ENCODE peak calls at places on chromosome 6, in nine cellular contexts. A is spleen, C is lower lobe of right lung, H is tibial artery, R is bronchial epithelial cell, S is choroid plexus epithelial cell, P is ovary, N is IMR-90, W is activated B cell treated with CpG ODN at 0.5 μM for 24 hours. Z is an unnamed sample.
A peak's percentile ranks its signal among the peaks of the same experiment; 100 is the strongest.

GRCh38 chr6:110523461-110524021 is 47.1 kb upstream of the SLC22A16 start:
- DNase-seq in A (no peak), C (no peak), H (no peak), R (peak; percentile 41), S (no peak), P (no peak), N (no peak), W (no peak), Z (no peak)

GRCh38 chr6:168365422-168366165 is 46.0 kb upstream of the DACT2 start:
- DNase-seq in A (peak; percentile 51), C (no peak), H (no peak), R (no peak), S (no peak), P (peak; percentile 29), N (no peak), W (no peak), Z (no peak)

GRCh38 chr6:161010418-161010817 is 18.8 kb downstream of the MAP3K4 start:
- DNase-seq in A (no peak), C (no peak), H (no peak), R (peak; percentile 92), S (peak; percentile 54), P (no peak), N (peak; percentile 89), W (no peak), Z (no peak)

GRCh38 chr6:168099201-168100010 is 20.4 kb upstream of the FRMD1 start:
- DNase-seq in A (peak; percentile 72), C (peak; percentile 20), H (no peak), R (no peak), S (no peak), P (peak; percentile 5), N (no peak), W (no peak), Z (no peak)

GRCh38 chr6:37491161-37491829 is 8.4 kb downstream of the CCDC167 start:
- DNase-seq in A (no peak), C (peak; percentile 43), H (no peak), R (no peak), S (no peak), P (no peak), N (no peak), W (no peak), Z (no peak)

GRCh38 chr6:139534472-139535115 is 160.1 kb upstream of the CITED2 start:
- DNase-seq in A (no peak), C (no peak), H (no peak), R (no peak), S (no peak), P (no peak), N (no peak), W (no peak), Z (no peak)

GRCh38 chr6:79756496-79756895 is 125.4 kb downstream of the SH3BGRL2 start:
- DNase-seq in A (no peak), C (no peak), H (no peak), R (no peak), S (no peak), P (no peak), N (no peak), W (no peak), Z (no peak)

GRCh38 chr6:66103954-66104353 is 396.9 kb upstream of the EYS start:
- DNase-seq in A (no peak), C (no peak), H (no peak), R (no peak), S (peak; percentile 2), P (no peak), N (peak; percentile 0), W (no peak), Z (no peak)

GRCh38 chr6:143078468-143079324 is 18.0 kb downstream of the AIG1 start:
- DNase-seq in A (no peak), C (no peak), H (no peak), R (no peak), S (peak; percentile 12), P (no peak), N (no peak), W (no peak), Z (no peak)

GRCh38 chr6:159595173-159595572 is 97.9 kb downstream of the SOD2 start:
- DNase-seq in A (no peak), C (no peak), H (no peak), R (peak; percentile 87), S (peak; percentile 55), P (no peak), N (peak; percentile 63), W (no peak), Z (no peak)

GRCh38 chr6:11413728-11414127 is 123.8 kb upstream of the TMEM170B start:
- DNase-seq in A (no peak), C (no peak), H (no peak), R (peak; percentile 87), S (peak; percentile 79), P (no peak), N (peak; percentile 55), W (no peak), Z (peak; percentile 78)

GRCh38 chr6:14117158-14118090 is at the start of gene CD83:
- DNase-seq in A (peak; percentile 96), C (peak; percentile 89), H (peak; percentile 38), R (no peak), S (peak; percentile 42), P (peak; percentile 61), N (peak; percentile 45), W (peak; percentile 91), Z (peak; percentile 26)
- TF ChIP-seq CTCF in A (no peak), C (peak; percentile 13), H (no peak), R (peak; percentile 30), S (peak; percentile 14), P (no peak), N (no peak), W (no peak), Z (peak; percentile 43)

GRCh38 chr6:41371461-41371991 is 36.1 kb downstream of the NCR2 start:
- DNase-seq in A (peak; percentile 73), C (no peak), H (peak; percentile 34), R (no peak), S (peak; percentile 73), P (peak; percentile 50), N (peak; percentile 42), W (peak; percentile 31), Z (peak; percentile 11)
- TF ChIP-seq CTCF in A (peak; percentile 18), C (peak; percentile 17), H (peak; percentile 17), R (no peak), S (peak; percentile 66), P (no peak), N (peak; percentile 35), W (no peak), Z (no peak)

DNA sequence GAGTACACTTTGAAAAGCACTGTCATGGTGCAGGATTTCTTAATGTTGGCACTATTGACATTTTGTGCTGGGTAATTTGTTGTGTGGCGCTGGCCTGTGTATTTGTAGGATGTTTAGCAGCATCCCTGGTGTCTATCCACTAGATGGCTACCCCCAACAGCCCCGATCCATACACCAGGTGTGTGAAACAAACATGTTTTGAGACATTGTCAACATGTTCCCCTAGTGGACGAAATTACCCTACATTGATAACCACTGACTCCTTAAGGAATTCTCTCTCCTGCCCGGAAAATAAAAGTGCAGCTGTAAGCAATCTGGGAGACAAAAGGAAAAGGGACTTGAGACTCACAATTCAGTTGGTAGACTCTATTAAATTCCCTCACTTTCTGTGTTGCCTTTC is 52.6 kb upstream of the TMEM200A start:
- DNase-seq in A (no peak), C (no peak), H (no peak), R (no peak), S (no peak), P (no peak), N (no peak), W (no peak), Z (no peak)
- TF ChIP-seq CTCF in A (no peak), C (no peak), H (no peak), R (no peak), S (no peak), P (no peak), N (no peak), W (no peak), Z (no peak)

DNA sequence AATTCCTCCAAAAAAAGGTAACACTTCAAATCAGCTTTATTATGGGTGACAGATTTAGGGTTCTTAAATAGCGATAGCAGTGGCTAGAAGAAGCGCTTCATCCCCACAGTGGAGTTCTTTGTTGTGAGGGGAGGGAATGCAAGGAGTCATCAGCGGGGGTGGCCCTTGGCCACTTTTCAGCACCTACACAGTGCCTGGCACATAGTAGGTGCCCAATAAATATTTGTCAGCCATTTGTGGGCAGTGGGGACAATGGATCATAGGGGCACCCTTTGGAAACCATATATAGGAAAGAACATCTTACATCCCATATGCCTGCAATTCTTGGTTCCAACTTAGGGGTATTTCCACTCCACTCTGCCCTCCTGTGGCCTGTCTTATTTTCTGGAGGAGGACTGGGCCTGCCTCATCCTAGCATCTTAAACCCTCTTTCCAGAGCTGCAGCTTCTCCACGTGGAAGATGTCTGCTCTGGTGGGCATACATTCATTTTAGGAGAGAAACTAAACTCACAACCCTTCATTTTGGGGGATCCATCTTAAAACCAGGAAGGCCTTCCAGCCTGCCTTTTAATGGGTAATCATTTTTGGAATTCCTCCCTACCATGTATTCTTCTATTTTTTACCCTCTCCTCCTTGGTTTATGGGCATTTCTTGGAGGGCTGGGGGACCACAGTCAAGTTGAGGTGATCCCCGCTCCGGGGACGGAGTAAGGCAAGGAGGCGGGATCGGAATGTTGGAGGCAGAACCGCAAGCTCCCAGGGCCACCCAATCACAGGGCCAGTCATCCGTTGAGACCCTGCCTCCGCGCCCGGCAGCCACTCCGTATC is 2.6 kb upstream of the GPSM3 start:
- DNase-seq in A (no peak), C (no peak), H (no peak), R (peak; percentile 53), S (peak; percentile 82), P (peak; percentile 55), N (peak; percentile 62), W (no peak), Z (peak; percentile 52)
- TF ChIP-seq CTCF in A (no peak), C (no peak), H (peak; percentile 59), R (peak; percentile 62), S (peak; percentile 82), P (no peak), N (peak; percentile 62), W (no peak), Z (peak; percentile 63)

DNA sequence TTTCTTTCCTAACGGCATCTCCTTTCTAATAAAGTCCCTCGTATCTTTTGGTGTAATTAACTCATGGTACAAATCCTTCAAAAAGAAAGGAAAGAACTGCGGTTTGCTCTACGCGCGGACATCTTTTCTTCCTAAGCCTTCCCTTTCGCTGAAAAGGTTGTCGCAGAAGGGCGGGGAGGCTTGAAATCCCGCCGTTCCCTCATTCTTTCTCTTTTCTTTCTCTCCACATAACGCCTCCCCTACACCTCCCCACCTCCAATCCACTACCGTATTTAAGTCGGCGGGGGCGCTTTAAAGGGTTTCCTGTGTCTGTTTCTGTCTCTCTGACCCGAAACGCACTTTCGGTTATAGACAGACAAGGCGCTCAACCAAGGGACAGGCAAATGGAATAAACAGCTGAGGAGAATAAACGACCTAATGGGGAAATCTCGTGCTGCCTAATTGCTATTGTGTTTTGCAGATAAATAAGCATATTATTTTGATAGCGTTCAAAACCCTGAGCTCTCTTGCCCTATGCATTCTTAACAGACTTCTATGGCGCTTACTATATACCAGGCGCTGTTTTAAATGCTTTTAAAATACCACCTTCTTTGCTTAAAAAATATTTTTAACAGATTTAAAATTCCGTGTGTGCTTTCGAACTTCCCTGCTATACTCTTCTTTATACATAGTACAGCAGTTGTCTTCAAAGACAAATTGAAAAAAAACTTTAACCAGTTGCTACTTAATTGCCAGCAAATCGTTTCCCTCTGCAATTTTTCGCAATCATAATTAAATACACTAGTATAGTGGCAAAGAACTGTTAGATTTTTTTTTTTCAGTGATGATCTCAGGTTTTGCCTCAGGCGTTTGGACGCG is 2.5 kb upstream of the HEY2 start:
- DNase-seq in A (peak; percentile 83), C (peak; percentile 51), H (peak; percentile 92), R (peak; percentile 69), S (peak; percentile 84), P (peak; percentile 74), N (peak; percentile 39), W (no peak), Z (no peak)
- TF ChIP-seq CTCF in A (no peak), C (no peak), H (no peak), R (no peak), S (peak; percentile 23), P (no peak), N (no peak), W (no peak), Z (no peak)